ENCODE peak calls at places on chromosomes 5 and 9, in six cellular contexts. C is AG09309, E is GM13976, X is tibial nerve, J is IMR-90, T is glutamatergic neuron. R is an unnamed sample.

GRCh38 chr9:91935066-91935729 is 14.8 kb downstream of the ROR2 start:
- DNase-seq in C (no peak), X (no peak), E (no peak), T (no peak), J (no peak), R (no peak)

GRCh38 chr5:135694016-135694415 is 115.2 kb upstream of the CXCL14 start:
- DNase-seq in C (no peak), J (no peak), X (no peak), T (no peak), E (no peak), R (no peak)

GRCh38 chr9:123368481-123369153 is 12.6 kb downstream of the CRB2 start:
- DNase-seq in X (no peak), E (no peak), J (no peak), T (no peak), C (no peak), R (no peak)

GRCh38 chr5:179820483-179821297 is at the start of gene SQSTM1:
- DNase-seq in X (peak), T (peak), J (peak), C (no peak), E (peak), R (peak)

GRCh38 chr5:54021413-54022155 is 288.8 kb downstream of the ARL15 start:
- DNase-seq in C (no peak), X (no peak), E (no peak), J (peak), T (no peak), R (peak)

GRCh38 chr9:115109486-115109885 is 8.5 kb downstream of the TNC start:
- DNase-seq in E (no peak), J (peak), C (no peak), T (no peak), X (no peak), R (peak)

GRCh38 chr9:80435591-80435990 is 863.8 kb downstream of the TLE4 start:
- DNase-seq in X (no peak), J (no peak), T (no peak), C (no peak), E (no peak), R (no peak)

GRCh38 chr5:10705736-10706135 is 55.3 kb downstream of the DAP start:
- DNase-seq in T (no peak), E (no peak), J (peak), X (no peak), C (no peak), R (no peak)

GRCh38 chr5:168712280-168712924 is 133.2 kb upstream of the PANK3 start:
- DNase-seq in T (no peak), C (peak), E (no peak), J (peak), X (peak), R (peak)

GRCh38 chr5:142864293-142865260 is 94.4 kb downstream of the ARHGAP26 start:
- DNase-seq in J (no peak), T (no peak), X (no peak), E (no peak), C (no peak), R (peak)

GRCh38 chr5:112186401-112186990 is 232.6 kb downstream of the EPB41L4A start:
- DNase-seq in E (peak), J (peak), T (no peak), C (peak), X (peak), R (peak)

GRCh38 chr5:143554194-143554717 is 150.8 kb upstream of the NR3C1 start:
- DNase-seq in T (no peak), C (peak), X (no peak), J (peak), E (no peak), R (peak)

GRCh38 chr9:26955222-26955903 is 849 bp upstream of the IFT74 start:
- DNase-seq in X (no peak), C (no peak), T (no peak), E (no peak), J (no peak), R (no peak)

GRCh38 chr5:69359699-69360098 is 9.6 kb downstream of the AK6 start:
- DNase-seq in X (no peak), J (no peak), C (no peak), E (no peak), T (no peak), R (no peak)

GRCh38 chr5:135050244-135050767 is 16.3 kb upstream of the PITX1 start:
- DNase-seq in X (no peak), J (no peak), E (no peak), T (no peak), C (no peak), R (no peak)

GRCh38 chr5:154627711-154628678 is 127.2 kb upstream of the LARP1 start:
- DNase-seq in X (no peak), T (no peak), J (no peak), C (peak), E (no peak), R (no peak)

GRCh38 chr9:6305954-6306563 is 22.1 kb upstream of the TPD52L3 start:
- DNase-seq in X (no peak), J (peak), T (no peak), C (peak), E (no peak), R (peak)

GRCh38 chr5:72611111-72611724 is 104.0 kb upstream of the ZNF366 start:
- DNase-seq in C (no peak), X (peak), T (peak), E (peak), J (peak), R (peak)

GRCh38 chr5:55626805-55627204 is 85.3 kb downstream of the SLC38A9 start:
- DNase-seq in J (peak), C (no peak), X (no peak), T (no peak), E (no peak), R (no peak)

GRCh38 chr5:55623789-55624188 is 88.3 kb downstream of the SLC38A9 start:
- DNase-seq in C (no peak), E (no peak), X (no peak), T (no peak), J (no peak), R (no peak)

GRCh38 chr5:55624841-55625602 is 87.1 kb downstream of the SLC38A9 start:
- DNase-seq in X (no peak), T (no peak), E (no peak), J (no peak), C (no peak), R (no peak)

GRCh38 chr5:55625603-55625875 is 86.6 kb downstream of the SLC38A9 start:
- DNase-seq in E (no peak), C (no peak), J (no peak), T (no peak), X (no peak), R (no peak)

DNA sequence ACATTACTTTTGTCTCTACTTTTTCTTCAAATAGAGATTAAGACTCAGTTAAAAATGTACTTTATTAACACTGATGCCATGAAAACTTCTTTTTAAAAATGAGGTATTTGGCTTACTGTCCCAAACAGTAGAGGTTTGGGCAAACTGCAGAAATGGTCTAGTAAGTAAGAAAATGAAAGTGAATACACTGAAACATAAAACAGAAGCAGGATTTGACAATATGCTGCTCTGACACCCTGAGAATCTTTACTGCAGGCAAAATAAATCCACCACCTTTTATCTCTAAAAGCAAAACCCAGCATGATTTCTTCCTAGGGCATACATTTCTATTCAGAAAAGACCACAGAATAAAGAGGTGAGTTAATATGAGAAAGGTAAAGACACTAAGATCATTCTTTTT is 86.2 kb downstream of the SLC38A9 start:
- DNase-seq in E (no peak), C (no peak), T (no peak), X (no peak), J (no peak), R (no peak)
- TF ChIP-seq CTCF in E (no peak), C (no peak), T (no peak), X (no peak), J (no peak), R (no peak)

GRCh38 chr9:126318858-126319257 is 7.8 kb upstream of the MVB12B start:
- DNase-seq in E (no peak), C (no peak), X (no peak), J (no peak), T (no peak), R (no peak)

GRCh38 chr9:126319651-126320050 is 7.0 kb upstream of the MVB12B start:
- DNase-seq in E (no peak), X (no peak), J (no peak), T (no peak), C (no peak), R (no peak)

GRCh38 chr9:126320158-126320922 is 6.3 kb upstream of the MVB12B start:
- DNase-seq in C (no peak), J (no peak), X (no peak), T (no peak), E (no peak), R (no peak)

GRCh38 chr9:126316085-126316655 is 10.5 kb upstream of the MVB12B start:
- DNase-seq in X (no peak), T (no peak), C (no peak), J (no peak), E (no peak), R (no peak)

DNA sequence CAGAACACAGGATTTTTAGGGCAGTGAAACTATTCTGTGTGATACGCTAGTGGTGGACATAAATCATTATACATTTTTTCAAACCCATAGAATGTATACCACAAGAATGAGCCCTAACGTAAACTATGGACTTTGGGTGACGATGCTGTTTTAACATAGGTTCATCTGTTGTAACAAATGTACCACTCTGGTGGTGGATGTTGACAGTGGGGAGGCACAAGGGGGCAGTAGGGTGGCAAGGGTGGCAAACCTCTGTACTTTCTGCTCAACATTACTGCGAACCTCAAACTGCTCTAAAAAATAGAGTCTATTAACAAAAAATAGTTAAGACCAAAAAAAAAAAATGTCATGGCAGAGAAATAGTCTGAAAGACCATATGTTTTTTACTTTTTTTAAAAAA is 9.1 kb upstream of the MVB12B start:
- DNase-seq in E (no peak), J (peak), T (no peak), C (no peak), X (no peak), R (no peak)
- TF ChIP-seq CTCF in E (no peak), J (peak), T (no peak), C (peak), X (peak), R (peak)

GRCh38 chr5:174523311-174524159 is 200.8 kb upstream of the MSX2 start:
- DNase-seq in X (no peak), J (no peak), T (no peak), C (no peak), E (no peak), R (no peak)
- TF ChIP-seq CTCF in X (no peak), J (peak), T (no peak), C (peak), E (no peak), R (peak)

DNA sequence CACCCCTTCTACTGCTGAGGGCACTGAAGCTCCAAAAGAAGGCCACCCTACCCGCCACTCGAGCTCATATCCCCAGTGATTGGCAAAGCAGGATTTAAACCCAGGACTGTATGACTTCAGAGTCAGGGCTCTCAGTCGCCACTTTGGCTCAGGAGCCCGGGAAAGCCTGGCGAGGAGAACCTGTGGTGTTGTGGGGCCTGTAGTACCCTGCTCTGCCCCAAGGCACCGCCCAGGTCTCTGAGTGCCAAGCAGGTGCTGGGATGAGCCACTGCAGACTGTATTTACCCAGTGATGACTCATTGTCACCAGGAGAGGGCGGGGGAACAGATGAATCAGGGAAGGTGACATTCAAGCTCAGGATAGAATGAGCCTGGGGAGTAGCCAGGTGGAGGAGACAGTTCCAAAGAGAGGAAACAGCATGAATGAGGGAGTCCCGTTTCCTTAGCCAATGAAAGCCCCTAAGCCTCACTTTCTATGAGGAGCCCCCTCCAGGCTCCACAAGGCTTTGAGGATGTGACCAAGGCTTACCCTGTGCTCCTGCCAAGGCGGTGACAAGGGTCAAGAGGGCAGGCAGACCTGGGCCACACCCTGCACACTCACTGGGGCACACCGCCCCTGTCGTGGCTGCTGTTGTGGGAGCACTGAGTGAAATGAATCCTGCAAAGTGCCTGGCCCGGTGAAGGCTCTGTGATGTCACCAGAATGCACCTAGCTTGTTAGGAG is 17.8 kb upstream of the DPM2 start:
- DNase-seq in C (no peak), J (peak), T (no peak), X (no peak), E (peak), R (no peak)
- TF ChIP-seq CTCF in C (peak), J (no peak), T (peak), X (peak), E (peak), R (peak)

R was measured in fibroblast of pulmonary artery.